ENCODE peak calls at places on chromosomes 3 and 15, in eight cellular contexts. U is stomach, N is ecto neural progenitor cell, I is NCI-H146, J is SK-N-SH, Q is cardiac fibroblast, D is NCI-H2081, H is GM06990. O is an unnamed sample.

GRCh38 chr3:139329364-139329850 is 14.4 kb upstream of the MRPS22 start:
- DNase-seq in U (peak; percentile 90), N (peak; percentile 95), I (peak; percentile 87), J (peak; percentile 87), Q (peak; percentile 87), D (peak; percentile 91), H (peak; percentile 79), O (peak; percentile 91)

GRCh38 chr15:38012894-38013293 is 78.5 kb downstream of the TMCO5A start:
- DNase-seq in U (no peak), N (no peak), I (no peak), J (no peak), Q (no peak), D (no peak), H (no peak), O (no peak)

GRCh38 chr15:31977812-31978662 is 52.3 kb upstream of the CHRNA7 start:
- DNase-seq in U (peak; percentile 73), N (peak; percentile 87), I (no peak), J (peak; percentile 86), Q (peak; percentile 36), D (peak; percentile 49), H (peak; percentile 41), O (peak; percentile 88)

GRCh38 chr15:26013946-26014345 is 150.8 kb upstream of the ATP10A start:
- DNase-seq in U (no peak), N (peak; percentile 44), I (no peak), J (no peak), Q (no peak), D (no peak), H (no peak), O (no peak)

GRCh38 chr3:143330316-143330868 is 210.8 kb downstream of the CHST2 start:
- DNase-seq in U (no peak), N (no peak), I (peak; percentile 65), J (no peak), Q (no peak), D (no peak), H (no peak), O (peak; percentile 45)

GRCh38 chr3:64224826-64225606 is at the start of gene PRICKLE2:
- DNase-seq in U (peak; percentile 67), N (peak; percentile 80), I (no peak), J (no peak), Q (peak; percentile 91), D (no peak), H (peak; percentile 48), O (peak; percentile 72)

GRCh38 chr3:49723301-49723630 is 485 bp downstream of the GMPPB start:
- DNase-seq in U (peak; percentile 84), N (no peak), I (peak; percentile 27), J (peak; percentile 62), Q (peak; percentile 48), D (peak; percentile 54), H (no peak), O (no peak)

GRCh38 chr3:133448478-133449122 is 48.7 kb downstream of the BFSP2 start:
- DNase-seq in U (no peak), N (no peak), I (no peak), J (no peak), Q (no peak), D (no peak), H (peak; percentile 85), O (peak; percentile 60)

GRCh38 chr3:54621181-54621580 is 306.7 kb downstream of the LRTM1 start:
- DNase-seq in U (no peak), N (no peak), I (peak; percentile 36), J (peak; percentile 78), Q (no peak), D (peak; percentile 77), H (no peak), O (peak; percentile 49)

GRCh38 chr15:62115847-62116246 is 49.1 kb downstream of the C2CD4A start:
- DNase-seq in U (no peak), N (no peak), I (no peak), J (no peak), Q (no peak), D (no peak), H (no peak), O (no peak)

GRCh38 chr15:99993262-99993661 is 260.0 kb upstream of the LYSMD4 start:
- DNase-seq in U (no peak), N (no peak), I (no peak), J (no peak), Q (no peak), D (no peak), H (no peak), O (no peak)

GRCh38 chr3:153704115-153704514 is 417.1 kb upstream of the ARHGEF26 start:
- DNase-seq in U (no peak), N (no peak), I (no peak), J (no peak), Q (no peak), D (no peak), H (no peak), O (no peak)

GRCh38 chr3:27625848-27626247 is 96.3 kb downstream of the EOMES start:
- DNase-seq in U (no peak), N (no peak), I (no peak), J (no peak), Q (no peak), D (no peak), H (no peak), O (no peak)

GRCh38 chr3:53195602-53196574 is 34.9 kb downstream of the PRKCD start:
- DNase-seq in U (peak; percentile 59), N (peak; percentile 82), I (peak; percentile 49), J (peak; percentile 94), Q (peak; percentile 52), D (peak; percentile 42), H (peak; percentile 80), O (peak; percentile 88)

GRCh38 chr15:54387808-54388207 is 409.6 kb downstream of the UNC13C start:
- DNase-seq in U (no peak), N (no peak), I (no peak), J (no peak), Q (no peak), D (no peak), H (no peak), O (no peak)

GRCh38 chr3:107077391-107077790 is 299.8 kb upstream of the CCDC54 start:
- DNase-seq in U (no peak), N (no peak), I (no peak), J (no peak), Q (no peak), D (no peak), H (no peak), O (no peak)

GRCh38 chr3:129878355-129878754 is 15.2 kb downstream of the TMCC1 start:
- DNase-seq in U (no peak), N (no peak), I (no peak), J (no peak), Q (no peak), D (no peak), H (no peak), O (no peak)

GRCh38 chr3:187518207-187518606 is 150.0 kb downstream of the RTP4 start:
- DNase-seq in U (no peak), N (no peak), I (no peak), J (no peak), Q (no peak), D (no peak), H (no peak), O (no peak)

GRCh38 chr3:11624161-11624560 is 19.6 kb downstream of the VGLL4 start:
- DNase-seq in U (no peak), N (no peak), I (no peak), J (no peak), Q (peak; percentile 41), D (no peak), H (peak; percentile 57), O (no peak)

GRCh38 chr3:192816274-192816853 is 89.0 kb upstream of the FGF12 start:
- DNase-seq in U (no peak), N (no peak), I (peak; percentile 16), J (peak; percentile 41), Q (peak; percentile 77), D (peak; percentile 72), H (no peak), O (peak; percentile 59)

GRCh38 chr3:143119974-143120715 is 574 bp downstream of the CHST2 start:
- DNase-seq in U (no peak), N (peak; percentile 76), I (peak; percentile 78), J (peak; percentile 59), Q (peak; percentile 26), D (peak; percentile 63), H (peak; percentile 74), O (peak; percentile 84)

GRCh38 chr15:47609693-47610092 is 107.6 kb upstream of the SEMA6D start:
- DNase-seq in U (no peak), N (no peak), I (peak; percentile 90), J (peak; percentile 25), Q (no peak), D (peak; percentile 93), H (no peak), O (no peak)

GRCh38 chr15:70597056-70597603 is 166.2 kb downstream of the UACA start:
- DNase-seq in U (no peak), N (peak; percentile 23), I (no peak), J (no peak), Q (peak; percentile 49), D (no peak), H (no peak), O (no peak)

GRCh38 chr3:46484388-46484787 is 13.4 kb upstream of the RTP3 start:
- DNase-seq in U (no peak), N (no peak), I (no peak), J (no peak), Q (no peak), D (no peak), H (no peak), O (no peak)

GRCh38 chr3:45387171-45387570 is 1.2 kb upstream of the LARS2 start:
- DNase-seq in U (no peak), N (no peak), I (no peak), J (no peak), Q (no peak), D (no peak), H (no peak), O (no peak)

GRCh38 chr15:69735126-69735525 is 282.5 kb downstream of the RPLP1 start:
- DNase-seq in U (no peak), N (no peak), I (no peak), J (peak; percentile 70), Q (peak; percentile 73), D (no peak), H (no peak), O (peak; percentile 53)

GRCh38 chr3:146967786-146968185 is 362.6 kb upstream of the PLSCR5 start:
- DNase-seq in U (no peak), N (no peak), I (no peak), J (no peak), Q (peak; percentile 44), D (no peak), H (no peak), O (no peak)